ENCODE peak calls at places on chromosomes 4 and X, in five cellular contexts. One of them, this sample, is unnamed. For H3K36me3, the result is how much of the 10 kb centered on the place peaks cover.

GRCh38 chrX:68829594-68830485 is 1.0 kb downstream of the EFNB1 start:
- DNase-seq in cardiac muscle cell: peak
- DNase-seq in ovary: peak
- DNase-seq in transverse colon: no peak
- DNase-seq in fibroblast of lung: peak
- DNase-seq in this sample: peak

GRCh38 chr4:126318376-126318775 is 1003.6 kb downstream of the FAT4 start:
- DNase-seq in fibroblast of lung: no peak
- DNase-seq in ovary: no peak
- DNase-seq in transverse colon: no peak
- DNase-seq in cardiac muscle cell: no peak
- DNase-seq in this sample: no peak

GRCh38 chrX:55839480-55839879 is 121.9 kb downstream of the RRAGB start:
- DNase-seq in transverse colon: peak
- DNase-seq in fibroblast of lung: no peak
- DNase-seq in cardiac muscle cell: no peak
- DNase-seq in ovary: no peak
- DNase-seq in this sample: no peak

GRCh38 chrX:843306-843705 is 212.7 kb downstream of the SHOX start:
- DNase-seq in transverse colon: no peak
- DNase-seq in ovary: no peak
- DNase-seq in fibroblast of lung: no peak
- DNase-seq in cardiac muscle cell: no peak
- DNase-seq in this sample: no peak

GRCh38 chr4:72358483-72358882 is 210.5 kb downstream of the ADAMTS3 start:
- DNase-seq in cardiac muscle cell: no peak
- DNase-seq in ovary: no peak
- DNase-seq in fibroblast of lung: no peak
- DNase-seq in transverse colon: no peak
- DNase-seq in this sample: no peak

GRCh38 chr4:82934441-82934840 is 33.9 kb downstream of the THAP9 start:
- DNase-seq in transverse colon: no peak
- DNase-seq in cardiac muscle cell: no peak
- DNase-seq in fibroblast of lung: no peak
- DNase-seq in ovary: no peak
- DNase-seq in this sample: no peak

GRCh38 chr4:155597933-155598451 is 68.7 kb upstream of the GUCY1A1 start:
- DNase-seq in fibroblast of lung: peak
- DNase-seq in transverse colon: no peak
- DNase-seq in cardiac muscle cell: no peak
- DNase-seq in ovary: no peak
- DNase-seq in this sample: no peak

GRCh38 chrX:72005046-72005445 is 94.4 kb downstream of the NHSL2 start:
- DNase-seq in transverse colon: no peak
- DNase-seq in fibroblast of lung: no peak
- DNase-seq in cardiac muscle cell: no peak
- DNase-seq in ovary: no peak
- DNase-seq in this sample: no peak

GRCh38 chr4:74618166-74618565 is 173.2 kb downstream of the AREG start:
- DNase-seq in transverse colon: no peak
- DNase-seq in cardiac muscle cell: no peak
- DNase-seq in fibroblast of lung: no peak
- DNase-seq in ovary: no peak
- DNase-seq in this sample: no peak

GRCh38 chr4:75018811-75019210 is 85.9 kb downstream of the PARM1 start:
- DNase-seq in fibroblast of lung: no peak
- DNase-seq in cardiac muscle cell: no peak
- DNase-seq in transverse colon: no peak
- DNase-seq in ovary: no peak
- DNase-seq in this sample: no peak

GRCh38 chrX:47831788-47832187 is 4.9 kb upstream of the ZNF81 start:
- DNase-seq in ovary: no peak
- DNase-seq in fibroblast of lung: peak
- DNase-seq in transverse colon: peak
- DNase-seq in cardiac muscle cell: peak
- DNase-seq in this sample: peak

GRCh38 chr4:61805237-61805636 is 605.1 kb downstream of the ADGRL3 start:
- DNase-seq in ovary: no peak
- DNase-seq in cardiac muscle cell: no peak
- DNase-seq in fibroblast of lung: no peak
- DNase-seq in transverse colon: no peak
- DNase-seq in this sample: no peak

GRCh38 chr4:159358226-159358625 is 255.3 kb downstream of the RAPGEF2 start:
- DNase-seq in ovary: no peak
- DNase-seq in fibroblast of lung: peak
- DNase-seq in cardiac muscle cell: no peak
- DNase-seq in transverse colon: no peak
- DNase-seq in this sample: no peak

GRCh38 chr4:41192136-41192535 is 22.2 kb downstream of the APBB2 start:
- DNase-seq in transverse colon: no peak
- DNase-seq in ovary: no peak
- DNase-seq in cardiac muscle cell: no peak
- DNase-seq in fibroblast of lung: peak
- DNase-seq in this sample: no peak

GRCh38 chr4:95410387-95411005 is 138.3 kb downstream of the UNC5C start:
- DNase-seq in transverse colon: no peak
- DNase-seq in cardiac muscle cell: no peak
- DNase-seq in ovary: no peak
- DNase-seq in fibroblast of lung: no peak
- DNase-seq in this sample: no peak

GRCh38 chrX:24148535-24149345 is 789 bp upstream of the ZFX start:
- DNase-seq in transverse colon: no peak
- DNase-seq in fibroblast of lung: peak
- DNase-seq in cardiac muscle cell: no peak
- DNase-seq in ovary: peak
- DNase-seq in this sample: no peak

DNA sequence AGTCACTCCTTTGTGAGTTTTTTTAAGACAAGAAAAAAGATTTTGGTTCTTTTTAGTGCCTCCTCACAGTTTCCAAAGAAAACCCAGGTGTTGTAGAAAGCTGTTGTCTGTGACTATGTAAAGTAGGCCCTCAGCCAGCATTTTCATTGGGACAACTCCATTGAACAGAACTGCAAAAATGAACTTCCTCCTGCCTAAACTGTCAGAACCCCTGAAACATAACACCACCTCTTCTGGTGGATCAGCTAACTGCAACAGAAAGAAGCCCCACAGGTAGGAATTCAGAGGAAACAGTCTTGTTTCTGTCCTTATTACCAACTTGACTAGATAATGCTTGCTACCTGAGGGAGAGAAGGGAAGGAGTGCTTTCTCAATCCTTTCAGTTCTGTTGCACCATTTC is 3.4 kb upstream of the ATP11C start:
- DNase-seq in transverse colon: no peak
- DNase-seq in fibroblast of lung: no peak
- DNase-seq in ovary: no peak
- DNase-seq in cardiac muscle cell: no peak
- DNase-seq in this sample: no peak
- TF ChIP-seq CTCF in transverse colon: no peak
- TF ChIP-seq CTCF in fibroblast of lung: no peak
- TF ChIP-seq CTCF in ovary: no peak
- TF ChIP-seq CTCF in cardiac muscle cell: no peak
- TF ChIP-seq CTCF in this sample: no peak

DNA sequence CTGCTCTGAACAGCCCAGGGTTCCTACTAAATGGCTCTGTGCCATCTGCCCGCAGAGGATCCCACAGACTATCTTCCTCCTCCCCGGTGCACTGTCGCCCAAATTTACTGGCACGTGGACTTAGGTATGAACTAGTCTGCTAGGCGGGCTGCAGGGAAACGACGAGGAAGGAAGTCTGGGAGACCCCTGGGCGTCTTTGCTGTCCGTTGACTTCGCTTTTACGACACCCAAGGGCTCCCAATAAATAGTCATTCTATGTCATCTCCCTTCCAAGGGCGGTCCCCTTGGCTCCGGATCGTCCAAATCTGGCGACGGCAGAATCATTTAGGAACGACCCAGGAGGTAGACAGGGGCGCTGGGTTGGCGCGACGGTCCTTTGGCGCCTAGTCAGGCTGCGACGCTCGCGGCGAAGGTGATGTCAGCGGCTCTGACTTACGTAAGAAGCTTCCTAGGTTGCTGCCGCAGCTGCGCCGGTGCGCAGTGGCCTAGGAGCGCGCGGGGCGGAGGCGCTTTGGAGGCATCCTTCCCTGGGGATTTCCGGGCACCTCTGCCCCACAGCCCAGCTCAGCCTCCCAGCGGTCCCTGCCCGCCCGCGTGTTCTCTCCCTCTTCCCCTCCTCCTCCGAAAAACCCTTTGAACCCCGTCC is 2.2 kb downstream of the NHS start:
- DNase-seq in transverse colon: peak
- DNase-seq in fibroblast of lung: peak
- DNase-seq in ovary: peak
- DNase-seq in cardiac muscle cell: peak
- DNase-seq in this sample: peak
- H3K36me3 ChIP-seq in transverse colon: under half
- H3K36me3 ChIP-seq in fibroblast of lung: under half
- H3K36me3 ChIP-seq in ovary: under half
- H3K36me3 ChIP-seq in cardiac muscle cell: under half
- H3K36me3 ChIP-seq in this sample: under half

DNA sequence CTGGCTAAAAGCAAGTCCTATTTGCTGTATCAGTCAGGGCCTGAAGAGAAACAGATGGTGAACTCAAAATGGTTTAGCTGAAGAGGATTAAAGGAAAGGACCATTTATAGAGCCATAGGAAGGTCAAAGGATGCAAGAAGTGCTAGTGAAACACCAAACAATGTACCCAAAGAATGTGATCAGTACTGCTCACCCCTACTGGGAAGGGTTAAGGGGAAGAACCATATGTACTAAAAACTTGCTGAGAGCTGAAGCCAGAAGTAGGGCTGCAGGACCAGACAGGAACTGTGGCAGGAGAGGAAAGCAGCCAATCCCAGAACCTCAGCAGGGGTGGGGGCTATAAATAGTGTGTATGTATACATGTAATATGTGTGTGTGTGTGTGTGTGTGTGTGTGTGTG is 479.3 kb downstream of the INPP4B start:
- DNase-seq in ovary: no peak
- DNase-seq in fibroblast of lung: no peak
- DNase-seq in cardiac muscle cell: no peak
- DNase-seq in transverse colon: no peak
- DNase-seq in this sample: no peak
- TF ChIP-seq CTCF in ovary: no peak
- TF ChIP-seq CTCF in fibroblast of lung: no peak
- TF ChIP-seq CTCF in cardiac muscle cell: no peak
- TF ChIP-seq CTCF in transverse colon: no peak
- TF ChIP-seq CTCF in this sample: no peak

GRCh38 chr4:145083891-145084640 is 13.9 kb downstream of the ANAPC10 start:
- DNase-seq in fibroblast of lung: peak
- DNase-seq in ovary: no peak
- DNase-seq in cardiac muscle cell: no peak
- DNase-seq in transverse colon: no peak
- DNase-seq in this sample: no peak
- H3K36me3 ChIP-seq in fibroblast of lung: under half
- H3K36me3 ChIP-seq in ovary: under half
- H3K36me3 ChIP-seq in cardiac muscle cell: under half
- H3K36me3 ChIP-seq in transverse colon: under half
- H3K36me3 ChIP-seq in this sample: under half

DNA sequence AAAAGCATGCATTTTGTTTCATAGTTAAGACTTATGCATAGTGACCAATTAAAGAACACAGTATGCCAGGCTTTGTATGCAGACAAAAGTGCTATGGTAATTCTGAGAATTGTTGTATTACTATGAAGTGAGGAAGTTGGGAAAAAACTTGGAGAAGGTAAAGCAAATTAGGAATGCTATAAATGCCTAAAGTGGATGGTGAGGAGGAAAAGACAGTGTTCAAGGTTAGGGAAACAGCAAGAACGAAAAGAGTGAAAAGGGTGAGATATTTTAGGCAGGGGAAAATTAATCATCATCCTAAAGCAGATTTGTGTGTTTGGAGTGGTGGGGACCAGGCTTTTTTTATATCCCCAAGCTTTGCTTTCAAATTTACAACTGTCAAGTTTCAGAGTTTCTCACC is 10.5 kb upstream of the BMP2K start:
- DNase-seq in cardiac muscle cell: no peak
- DNase-seq in fibroblast of lung: no peak
- DNase-seq in transverse colon: no peak
- DNase-seq in ovary: no peak
- DNase-seq in this sample: no peak
- TF ChIP-seq CTCF in cardiac muscle cell: no peak
- TF ChIP-seq CTCF in fibroblast of lung: no peak
- TF ChIP-seq CTCF in transverse colon: no peak
- TF ChIP-seq CTCF in ovary: no peak
- TF ChIP-seq CTCF in this sample: no peak